ENCODE peak calls at places on chromosomes 5 and 9, in five cellular contexts. F is heart right ventricle, S is heart left ventricle, Q is right lobe of liver, V is PC-3. K is an unnamed sample. For H3K4me1, the result is how much of the 10 kb centered on the place peaks cover.

GRCh38 chr5:68171101-68171558 is 44.4 kb upstream of the PIK3R1 start:
- DNase-seq in F (peak), S (peak), Q (peak), V (no peak), K (no peak)

GRCh38 chr9:16515879-16516289 is 354.6 kb downstream of the BNC2 start:
- DNase-seq in F (no peak), S (no peak), Q (no peak), V (no peak), K (no peak)

GRCh38 chr9:120439147-120439546 is 140.8 kb downstream of the CDK5RAP2 start:
- DNase-seq in F (no peak), S (no peak), Q (no peak), V (peak), K (no peak)

GRCh38 chr9:18771018-18771417 is 262.0 kb downstream of the SAXO1 start:
- DNase-seq in F (no peak), S (no peak), Q (no peak), V (no peak), K (no peak)

GRCh38 chr5:10192309-10192708 is 57.4 kb downstream of the ATPSCKMT start:
- DNase-seq in F (no peak), S (no peak), Q (no peak), V (peak), K (no peak)

GRCh38 chr9:94108584-94108983 is 24.3 kb downstream of the PTPDC1 start:
- DNase-seq in F (peak), S (peak), Q (no peak), V (no peak), K (no peak)

GRCh38 chr5:170246471-170246870 is 13.7 kb downstream of the C5orf58 start:
- DNase-seq in F (no peak), S (no peak), Q (no peak), V (no peak), K (no peak)

GRCh38 chr5:35294976-35295375 is 64.7 kb upstream of the PRLR start:
- DNase-seq in F (no peak), S (no peak), Q (no peak), V (no peak), K (no peak)

GRCh38 chr5:5454405-5454804 is 31.9 kb downstream of the ICE1 start:
- DNase-seq in F (no peak), S (no peak), Q (no peak), V (no peak), K (no peak)

GRCh38 chr9:114198249-114199040 is 43.1 kb downstream of the COL27A1 start:
- DNase-seq in F (no peak), S (no peak), Q (no peak), V (no peak), K (no peak)

GRCh38 chr5:129046151-129046550 is 48.4 kb upstream of the ISOC1 start:
- DNase-seq in F (no peak), S (no peak), Q (no peak), V (no peak), K (no peak)

GRCh38 chr5:43661102-43661501 is 58.1 kb downstream of the NNT start:
- DNase-seq in F (no peak), S (no peak), Q (no peak), V (peak), K (peak)

GRCh38 chr5:177399903-177400868 is at the start of gene PFN3:
- DNase-seq in F (no peak), S (no peak), Q (peak), V (no peak), K (peak)

GRCh38 chr5:155839251-155840037 is 487.5 kb upstream of the SGCD start:
- DNase-seq in F (no peak), S (no peak), Q (no peak), V (no peak), K (no peak)

GRCh38 chr9:18338042-18338441 is 135.9 kb upstream of the ADAMTSL1 start:
- DNase-seq in F (no peak), S (no peak), Q (no peak), V (no peak), K (no peak)

GRCh38 chr9:135664266-135664665 is 1.2 kb downstream of the LCN9 start:
- DNase-seq in F (no peak), S (no peak), Q (no peak), V (no peak), K (no peak)

GRCh38 chr5:150217874-150218692 is 28.2 kb downstream of the SLC6A7 start:
- DNase-seq in F (peak), S (peak), Q (peak), V (peak), K (peak)

GRCh38 chr5:68928617-68929302 is 165.1 kb upstream of the SLC30A5 start:
- DNase-seq in F (no peak), S (no peak), Q (no peak), V (peak), K (no peak)

GRCh38 chr5:96114736-96115466 is 153.2 kb upstream of the ELL2 start:
- DNase-seq in F (no peak), S (no peak), Q (no peak), V (peak), K (no peak)

GRCh38 chr5:65762234-65762633 is 40.2 kb downstream of the NLN start:
- DNase-seq in F (no peak), S (no peak), Q (no peak), V (peak), K (no peak)

GRCh38 chr9:135134253-135135028 is 47.0 kb downstream of the OLFM1 start:
- DNase-seq in F (no peak), S (no peak), Q (no peak), V (no peak), K (no peak)

GRCh38 chr9:78031271-78031825 is at the start of gene GNAQ:
- DNase-seq in F (peak), S (peak), Q (no peak), V (peak), K (peak)
- H3K4me1 ChIP-seq in F (under half), S (under half), Q (under half), V (under half), K (under half)

GRCh38 chr9:130660683-130661460 is 3.5 kb upstream of the PRDM12 start:
- DNase-seq in F (no peak), S (no peak), Q (no peak), V (no peak), K (no peak)

GRCh38 chr9:130662099-130662926 is 2.1 kb upstream of the PRDM12 start:
- DNase-seq in F (no peak), S (no peak), Q (no peak), V (no peak), K (no peak)

GRCh38 chr9:130662927-130663257 is 1.5 kb upstream of the PRDM12 start:
- DNase-seq in F (no peak), S (no peak), Q (no peak), V (no peak), K (no peak)

GRCh38 chr9:130660326-130660682 is 4.1 kb upstream of the PRDM12 start:
- DNase-seq in F (no peak), S (no peak), Q (no peak), V (no peak), K (no peak)

GRCh38 chr9:130661461-130662098 is 2.8 kb upstream of the PRDM12 start:
- DNase-seq in F (no peak), S (no peak), Q (no peak), V (no peak), K (no peak)
- TF ChIP-seq CTCF in F (no peak), S (no peak), Q (no peak), V (no peak), K (no peak)

GRCh38 chr9:128078504-128079434 is 10.7 kb downstream of the SLC25A25 start:
- DNase-seq in F (no peak), S (no peak), Q (peak), V (peak), K (peak)
- H3K4me1 ChIP-seq in F (under half), S (under half), Q (under half), V (under half), K (half or more)

DNA sequence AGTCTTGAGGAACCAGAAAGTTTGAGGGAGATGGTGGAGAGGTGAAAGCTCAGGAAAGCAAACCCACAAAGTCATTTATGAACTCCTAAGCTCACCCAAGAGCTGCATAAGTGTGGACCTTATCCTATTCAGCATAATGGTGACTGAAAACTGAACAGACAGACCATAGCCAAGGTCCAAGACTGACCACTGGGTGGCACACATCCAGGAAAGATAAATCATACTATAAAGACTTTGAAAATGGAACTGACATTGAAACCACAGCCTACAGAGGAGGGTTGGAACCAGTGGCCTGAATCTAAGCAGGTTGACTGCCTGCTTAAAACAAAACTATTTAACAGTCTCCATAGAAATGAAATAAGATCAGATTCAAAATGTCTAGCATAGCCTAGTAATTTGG is 121.1 kb upstream of the RGS7BP start:
- DNase-seq in F (no peak), S (no peak), Q (no peak), V (peak), K (no peak)
- TF ChIP-seq CTCF in F (no peak), S (no peak), Q (peak), V (peak), K (no peak)

DNA sequence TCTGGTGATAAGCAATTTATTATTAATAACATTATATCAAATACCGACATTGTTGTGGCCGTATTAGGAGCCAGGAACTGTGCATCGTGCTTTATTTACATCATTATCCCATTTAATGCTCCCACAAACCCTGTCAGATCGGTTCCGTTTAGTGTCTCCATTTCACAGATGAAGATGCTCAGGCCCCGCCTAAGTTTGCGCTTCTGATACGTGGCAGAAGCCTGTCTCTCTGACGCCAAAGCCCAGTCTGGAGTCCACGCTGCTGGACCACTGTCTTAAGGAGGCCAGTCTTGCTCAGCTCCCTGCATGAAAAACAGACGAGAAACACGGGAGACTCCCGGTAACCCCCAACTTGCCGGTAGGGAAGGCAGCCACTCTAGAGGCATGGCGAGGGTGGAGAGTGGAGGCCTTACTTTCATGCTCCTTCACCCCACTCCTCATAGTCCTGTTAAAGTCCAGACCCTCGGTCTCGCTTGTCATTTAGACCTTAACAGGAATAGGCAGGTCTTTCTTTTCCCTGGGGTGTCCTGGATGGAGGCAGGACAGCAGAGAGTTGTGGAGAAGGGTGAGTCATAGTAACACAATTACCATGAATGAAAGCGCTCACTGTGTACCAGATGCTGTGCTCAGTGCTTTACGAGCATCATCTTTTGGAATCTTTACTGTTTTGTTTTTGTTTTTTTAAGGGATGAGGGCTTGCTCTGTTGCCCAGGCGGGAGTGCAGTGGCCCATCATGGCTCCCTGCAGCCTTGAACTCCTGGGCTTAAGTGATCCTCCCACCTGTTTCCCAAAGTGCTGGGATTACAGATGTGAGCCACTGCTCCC is 872 bp downstream of the TXNDC15 start:
- DNase-seq in F (peak), S (peak), Q (peak), V (peak), K (peak)
- H3K4me1 ChIP-seq in F (under half), S (under half), Q (under half), V (under half), K (under half)

GRCh38 chr5:159525117-159525516 is 194.8 kb upstream of the IL12B start:
- DNase-seq in F (no peak), S (no peak), Q (no peak), V (no peak), K (no peak)
- TF ChIP-seq CTCF in F (no peak), S (peak), Q (no peak), V (no peak), K (no peak)

GRCh38 chr5:180815241-180816031 is 12.8 kb upstream of the MGAT1 start:
- DNase-seq in F (no peak), S (no peak), Q (no peak), V (no peak), K (no peak)
- H3K4me1 ChIP-seq in F (half or more), S (half or more), Q (under half), V (under half), K (under half)

GRCh38 chr9:112969730-112970129 is 42.3 kb downstream of the ZNF883 start:
- DNase-seq in F (no peak), S (no peak), Q (no peak), V (no peak), K (no peak)

GRCh38 chr9:112970939-112971338 is 41.1 kb downstream of the ZNF883 start:
- DNase-seq in F (no peak), S (no peak), Q (no peak), V (peak), K (no peak)

DNA sequence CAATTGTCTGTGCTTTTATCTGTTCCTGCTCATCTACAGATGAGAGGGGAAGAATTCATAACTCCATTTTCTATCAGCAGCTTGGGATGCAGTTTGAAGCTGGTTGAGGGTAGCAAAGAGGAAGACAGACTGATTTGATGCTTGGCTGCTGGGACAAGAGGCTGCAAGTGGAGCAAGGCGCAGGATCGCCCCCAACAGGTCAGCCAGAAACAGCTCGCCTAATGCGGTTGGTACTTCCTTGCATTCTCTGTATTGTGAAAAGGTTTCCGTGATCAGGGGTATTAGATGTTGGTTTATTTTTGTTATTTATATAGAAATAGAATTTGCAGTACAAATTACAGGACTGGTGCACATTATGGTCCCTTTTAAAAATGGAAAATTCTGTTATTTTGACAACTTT is 40.6 kb downstream of the ZNF883 start:
- DNase-seq in F (no peak), S (no peak), Q (no peak), V (peak), K (peak)
- TF ChIP-seq CTCF in F (no peak), S (no peak), Q (no peak), V (peak), K (peak)

DNA sequence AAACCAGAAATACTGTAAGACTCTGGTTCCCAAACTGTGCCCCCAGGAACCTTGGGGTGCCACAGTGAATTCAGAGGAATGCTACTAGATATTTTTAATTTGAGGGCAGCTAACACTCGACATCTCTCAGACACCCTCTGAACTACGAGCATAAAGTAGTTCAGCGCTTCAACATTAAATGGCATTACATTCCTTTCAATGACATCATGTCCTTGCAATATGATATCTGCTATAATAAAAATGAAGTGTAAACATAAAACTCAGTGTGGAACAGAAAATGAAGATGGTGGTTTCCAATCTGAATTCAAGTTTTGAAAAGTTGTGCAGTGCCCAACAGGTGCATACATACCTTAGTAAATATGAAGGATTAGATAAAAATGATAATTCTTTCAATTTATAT is 116.1 kb downstream of the LPAR1 start:
- DNase-seq in F (no peak), S (no peak), Q (no peak), V (peak), K (no peak)
- H3K4me1 ChIP-seq in F (under half), S (under half), Q (under half), V (half or more), K (under half)

GRCh38 chr5:179187229-179187678 is 127.1 kb downstream of the ZNF354C start:
- DNase-seq in F (no peak), S (peak), Q (no peak), V (no peak), K (no peak)
- TF ChIP-seq CTCF in F (no peak), S (no peak), Q (no peak), V (no peak), K (no peak)

K was measured in mucosa of descending colon.